ENCODE peak calls at places on chromosomes 12 and 14, in ten cellular contexts. R is HCT116, S is tibial nerve, E is K562, L is HepG2, C is heart left ventricle, F is sigmoid colon, N is uterus, W is A549, A is stomach. D is an unnamed sample.
A peak's percentile ranks its signal among the peaks of the same experiment; 100 is the strongest.

GRCh38 chr14:57051633-57052032 is 217.1 kb downstream of the EXOC5 start:
- DNase-seq in R (no peak), S (no peak), E (no peak), L (no peak), C (no peak), F (no peak), N (no peak), W (no peak), A (no peak), D (no peak)

GRCh38 chr14:51521764-51522163 is 129.9 kb upstream of the FRMD6 start:
- DNase-seq in R (no peak), S (no peak), E (no peak), L (no peak), C (no peak), F (no peak), N (no peak), W (no peak), A (no peak), D (no peak)

GRCh38 chr12:104426926-104427546 is 29.7 kb upstream of the CHST11 start:
- DNase-seq in R (no peak), S (no peak), E (no peak), L (no peak), C (no peak), F (no peak), N (no peak), W (no peak), A (no peak), D (no peak)

GRCh38 chr12:120990487-120991055 is 12.2 kb downstream of the HNF1A start:
- DNase-seq in R (no peak), S (no peak), E (no peak), L (no peak), C (no peak), F (no peak), N (no peak), W (no peak), A (no peak), D (no peak)

GRCh38 chr12:53052419-53053222 is 2.8 kb downstream of the TNS2 start:
- DNase-seq in R (no peak), S (peak; percentile 94), E (no peak), L (no peak), C (peak; percentile 93), F (peak; percentile 97), N (peak; percentile 92), W (peak; percentile 77), A (peak; percentile 92), D (peak; percentile 95)

GRCh38 chr12:12007001-12007712 is 63.6 kb upstream of the BCL2L14 start:
- DNase-seq in R (no peak), S (no peak), E (no peak), L (no peak), C (no peak), F (no peak), N (no peak), W (no peak), A (no peak), D (no peak)

GRCh38 chr12:116539905-116540482 is 19.2 kb upstream of the MAP1LC3B2 start:
- DNase-seq in R (no peak), S (peak; percentile 56), E (no peak), L (no peak), C (no peak), F (peak; percentile 81), N (peak; percentile 74), W (no peak), A (peak; percentile 68), D (peak; percentile 18)

GRCh38 chr14:104981699-104982541 is 3.7 kb upstream of the CLBA1 start:
- DNase-seq in R (no peak), S (no peak), E (no peak), L (no peak), C (peak; percentile 41), F (peak; percentile 55), N (no peak), W (no peak), A (no peak), D (no peak)

GRCh38 chr14:23058654-23059504 is 1.6 kb upstream of the CDH24 start:
- DNase-seq in R (no peak), S (no peak), E (no peak), L (no peak), C (no peak), F (no peak), N (no peak), W (no peak), A (no peak), D (no peak)
- TF ChIP-seq POLR2A in R (no peak), S (no peak), E (no peak), L (peak; percentile 34), C (no peak), F (no peak), N (no peak), W (no peak), A (no peak), D (no peak)

GRCh38 chr12:132081423-132081822 is 62.7 kb downstream of the DDX51 start:
- DNase-seq in R (no peak), S (no peak), E (no peak), L (no peak), C (no peak), F (no peak), N (no peak), W (no peak), A (no peak), D (no peak)

GRCh38 chr12:132079695-132080094 is 64.4 kb downstream of the DDX51 start:
- DNase-seq in R (no peak), S (no peak), E (no peak), L (no peak), C (no peak), F (no peak), N (no peak), W (no peak), A (no peak), D (no peak)

GRCh38 chr12:132079190-132079589 is 64.9 kb downstream of the DDX51 start:
- DNase-seq in R (no peak), S (no peak), E (no peak), L (no peak), C (no peak), F (no peak), N (no peak), W (no peak), A (no peak), D (no peak)

GRCh38 chr12:132084681-132085635 is 59.2 kb downstream of the DDX51 start:
- DNase-seq in R (no peak), S (peak; percentile 19), E (peak; percentile 85), L (peak; percentile 84), C (peak; percentile 84), F (peak; percentile 85), N (peak; percentile 44), W (peak; percentile 56), A (peak; percentile 63), D (peak; percentile 71)

DNA sequence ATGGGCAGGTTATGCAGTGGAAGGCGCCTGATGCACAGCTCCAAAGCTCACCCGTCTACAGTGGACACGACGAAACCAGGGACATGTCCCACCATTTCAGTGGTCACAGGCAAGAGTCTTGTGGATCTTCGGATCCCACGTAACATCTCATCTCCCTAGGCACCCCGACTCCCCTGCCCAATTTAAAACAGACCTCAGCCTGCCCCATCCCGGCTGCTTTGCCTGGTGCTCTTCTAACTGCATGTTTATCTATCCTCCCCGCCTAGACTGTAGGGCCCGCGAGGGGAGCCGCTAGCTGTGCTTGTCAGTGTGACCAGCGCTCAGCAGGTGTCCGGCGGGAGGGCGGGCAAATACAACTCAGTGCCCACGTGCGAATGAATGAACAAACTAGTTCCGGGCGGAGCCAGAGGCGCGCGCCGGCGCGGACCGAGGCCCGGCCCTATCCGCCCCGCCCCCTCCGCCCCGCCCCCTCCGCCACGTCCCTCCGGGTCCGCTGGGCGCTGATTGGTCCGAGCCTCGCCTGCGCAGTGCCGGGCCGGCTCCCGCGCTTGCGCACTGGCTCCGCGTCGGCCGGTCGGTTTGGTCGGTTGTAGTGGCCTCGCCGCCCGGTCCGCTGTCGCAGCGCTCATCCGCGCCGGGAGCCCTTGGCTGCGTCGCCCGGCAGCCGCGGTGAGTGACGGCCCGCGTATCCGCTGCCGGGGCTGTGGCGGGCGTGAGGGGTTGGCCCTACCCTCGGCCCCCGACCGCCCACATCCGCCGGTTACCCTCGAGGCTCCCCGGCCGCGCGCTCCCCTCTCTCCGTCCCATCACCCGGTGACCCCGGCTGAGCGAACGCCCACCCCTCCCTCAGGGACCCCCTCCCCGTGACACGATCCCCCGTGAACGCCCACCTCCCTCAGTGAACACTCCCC is 60.1 kb downstream of the DDX51 start:
- DNase-seq in R (peak; percentile 76), S (peak; percentile 70), E (peak; percentile 100), L (peak; percentile 91), C (peak; percentile 96), F (peak; percentile 95), N (peak; percentile 87), W (peak; percentile 90), A (peak; percentile 93), D (peak; percentile 90)
- TF ChIP-seq POLR2A in R (peak; percentile 81), S (peak; percentile 87), E (peak; percentile 91), L (peak; percentile 83), C (peak; percentile 72), F (no peak), N (peak; percentile 95), W (peak; percentile 99), A (no peak), D (peak; percentile 94)

GRCh38 chr12:31729728-31730127 is 907 bp upstream of the AMN1 start:
- DNase-seq in R (no peak), S (no peak), E (no peak), L (no peak), C (no peak), F (no peak), N (no peak), W (no peak), A (no peak), D (no peak)

GRCh38 chr12:31727197-31727596 is 1.6 kb downstream of the AMN1 start:
- DNase-seq in R (no peak), S (no peak), E (no peak), L (no peak), C (no peak), F (no peak), N (no peak), W (no peak), A (no peak), D (no peak)

GRCh38 chr12:31728289-31728916 is 418 bp downstream of the AMN1 start:
- DNase-seq in R (no peak), S (peak; percentile 42), E (peak; percentile 39), L (no peak), C (no peak), F (peak; percentile 70), N (peak; percentile 55), W (peak; percentile 52), A (peak; percentile 47), D (no peak)

GRCh38 chr12:31726575-31726974 is 2.2 kb downstream of the AMN1 start:
- DNase-seq in R (no peak), S (no peak), E (no peak), L (no peak), C (no peak), F (no peak), N (no peak), W (no peak), A (no peak), D (no peak)

DNA sequence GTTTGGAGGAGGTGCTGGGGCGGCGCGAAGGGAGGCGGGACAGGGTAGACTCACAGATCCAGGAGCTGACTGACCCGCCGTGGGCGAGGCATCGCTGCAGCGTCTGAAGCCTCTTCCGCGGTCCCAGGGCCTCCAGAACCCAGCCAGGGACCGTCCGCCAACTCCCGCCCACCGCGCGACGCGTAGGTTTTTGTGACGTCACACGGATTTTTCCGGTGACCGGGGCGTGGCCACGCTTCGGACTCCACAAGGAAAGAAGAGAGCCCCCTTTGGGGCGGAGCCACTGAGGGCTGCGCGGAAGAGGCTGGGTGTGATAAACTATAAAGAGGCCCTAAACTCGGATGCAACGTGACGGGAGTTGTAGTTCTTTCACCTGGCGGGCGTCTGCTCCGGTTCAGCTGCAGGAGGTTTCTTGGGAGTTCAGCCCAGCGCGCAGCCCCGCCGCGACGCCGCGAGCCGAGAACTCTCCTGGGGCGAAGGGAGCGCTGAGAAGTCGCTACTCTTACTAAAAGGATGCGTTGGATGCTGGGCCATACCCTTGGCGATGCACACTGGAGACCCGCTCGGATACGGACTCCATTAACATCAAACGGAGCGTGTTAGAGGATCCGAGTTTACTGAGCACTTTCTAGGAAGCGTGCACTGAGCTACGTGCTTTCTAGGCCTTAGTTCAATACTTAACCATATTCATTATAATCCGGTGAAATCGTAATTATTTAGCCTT is at the start of gene AMN1:
- DNase-seq in R (peak; percentile 96), S (peak; percentile 99), E (peak; percentile 92), L (peak; percentile 98), C (peak; percentile 100), F (peak; percentile 99), N (peak; percentile 99), W (peak; percentile 100), A (peak; percentile 100), D (peak; percentile 99)
- TF ChIP-seq POLR2A in R (no peak), S (peak; percentile 70), E (peak; percentile 87), L (peak; percentile 72), C (no peak), F (peak; percentile 71), N (peak; percentile 83), W (peak; percentile 92), A (peak; percentile 11), D (peak; percentile 92)

GRCh38 chr14:68549966-68550705 is 242.7 kb downstream of the ZFP36L1 start:
- DNase-seq in R (no peak), S (peak; percentile 5), E (no peak), L (no peak), C (no peak), F (no peak), N (peak; percentile 29), W (peak; percentile 50), A (no peak), D (peak; percentile 44)

GRCh38 chr14:68547305-68548193 is 245.3 kb downstream of the ZFP36L1 start:
- DNase-seq in R (peak; percentile 85), S (peak; percentile 81), E (no peak), L (no peak), C (no peak), F (peak; percentile 97), N (peak; percentile 95), W (peak; percentile 83), A (peak; percentile 41), D (peak; percentile 96)

GRCh38 chr14:68549057-68549421 is 243.8 kb downstream of the ZFP36L1 start:
- DNase-seq in R (peak; percentile 74), S (no peak), E (peak; percentile 11), L (no peak), C (no peak), F (no peak), N (peak; percentile 68), W (peak; percentile 73), A (no peak), D (peak; percentile 85)

GRCh38 chr14:68546839-68547238 is 246.0 kb downstream of the ZFP36L1 start:
- DNase-seq in R (no peak), S (peak; percentile 47), E (no peak), L (no peak), C (no peak), F (no peak), N (peak; percentile 75), W (peak; percentile 25), A (no peak), D (peak; percentile 71)

GRCh38 chr14:68548194-68549056 is 244.4 kb downstream of the ZFP36L1 start:
- DNase-seq in R (peak; percentile 82), S (peak; percentile 83), E (no peak), L (no peak), C (peak; percentile 88), F (peak; percentile 98), N (peak; percentile 98), W (peak; percentile 89), A (peak; percentile 48), D (peak; percentile 93)
- TF ChIP-seq POLR2A in R (no peak), S (peak; percentile 54), E (no peak), L (no peak), C (no peak), F (no peak), N (peak; percentile 33), W (no peak), A (no peak), D (peak; percentile 67)

D was measured in gastrocnemius medialis.